ENCODE peak calls at places on chromosomes 2 and 18, in six cellular contexts. One of them, this sample, is unnamed.

GRCh38 chr2:96527052-96527964 is 9.2 kb upstream of the ARID5A start:
- DNase-seq in aorta: peak; percentile 87
- DNase-seq in non-pigmented ciliary epithelial cell: no peak
- DNase-seq in stimulated activated CD8-positive, alpha-beta memory T cell treated with anti-CD3 and anti-CD28 coated beads, Interleukin-4, amount 100 ng/mL, for 1 hour: no peak
- DNase-seq in neuronal stem cell: peak; percentile 23
- DNase-seq in CD8-positive, alpha-beta memory T cell: peak; percentile 47
- DNase-seq in this sample: peak; percentile 44

GRCh38 chr2:3127710-3128109 is 249.9 kb downstream of the EIPR1 start:
- DNase-seq in non-pigmented ciliary epithelial cell: no peak
- DNase-seq in stimulated activated CD8-positive, alpha-beta memory T cell treated with anti-CD3 and anti-CD28 coated beads, Interleukin-4, amount 100 ng/mL, for 1 hour: no peak
- DNase-seq in aorta: no peak
- DNase-seq in CD8-positive, alpha-beta memory T cell: no peak
- DNase-seq in neuronal stem cell: no peak
- DNase-seq in this sample: no peak

GRCh38 chr2:241195506-241196130 is 7.1 kb downstream of the ANO7 start:
- DNase-seq in non-pigmented ciliary epithelial cell: no peak
- DNase-seq in aorta: peak; percentile 65
- DNase-seq in stimulated activated CD8-positive, alpha-beta memory T cell treated with anti-CD3 and anti-CD28 coated beads, Interleukin-4, amount 100 ng/mL, for 1 hour: no peak
- DNase-seq in CD8-positive, alpha-beta memory T cell: no peak
- DNase-seq in neuronal stem cell: no peak
- DNase-seq in this sample: no peak

GRCh38 chr2:42328148-42328833 is 32.7 kb downstream of the COX7A2L start:
- DNase-seq in stimulated activated CD8-positive, alpha-beta memory T cell treated with anti-CD3 and anti-CD28 coated beads, Interleukin-4, amount 100 ng/mL, for 1 hour: no peak
- DNase-seq in CD8-positive, alpha-beta memory T cell: no peak
- DNase-seq in aorta: no peak
- DNase-seq in neuronal stem cell: no peak
- DNase-seq in non-pigmented ciliary epithelial cell: no peak
- DNase-seq in this sample: peak; percentile 24

GRCh38 chr2:230982528-230982927 is 13.4 kb upstream of the SPATA3 start:
- DNase-seq in CD8-positive, alpha-beta memory T cell: no peak
- DNase-seq in aorta: no peak
- DNase-seq in neuronal stem cell: no peak
- DNase-seq in stimulated activated CD8-positive, alpha-beta memory T cell treated with anti-CD3 and anti-CD28 coated beads, Interleukin-4, amount 100 ng/mL, for 1 hour: no peak
- DNase-seq in non-pigmented ciliary epithelial cell: no peak
- DNase-seq in this sample: no peak

GRCh38 chr2:150732064-150732463 is 244.6 kb upstream of the RND3 start:
- DNase-seq in aorta: no peak
- DNase-seq in stimulated activated CD8-positive, alpha-beta memory T cell treated with anti-CD3 and anti-CD28 coated beads, Interleukin-4, amount 100 ng/mL, for 1 hour: no peak
- DNase-seq in CD8-positive, alpha-beta memory T cell: no peak
- DNase-seq in non-pigmented ciliary epithelial cell: peak; percentile 60
- DNase-seq in neuronal stem cell: no peak
- DNase-seq in this sample: no peak

GRCh38 chr2:45925636-45926350 is 274.3 kb downstream of the PRKCE start:
- DNase-seq in CD8-positive, alpha-beta memory T cell: no peak
- DNase-seq in aorta: no peak
- DNase-seq in stimulated activated CD8-positive, alpha-beta memory T cell treated with anti-CD3 and anti-CD28 coated beads, Interleukin-4, amount 100 ng/mL, for 1 hour: no peak
- DNase-seq in neuronal stem cell: no peak
- DNase-seq in non-pigmented ciliary epithelial cell: no peak
- DNase-seq in this sample: no peak

GRCh38 chr2:37566517-37566961 is 104.9 kb downstream of the CDC42EP3 start:
- DNase-seq in stimulated activated CD8-positive, alpha-beta memory T cell treated with anti-CD3 and anti-CD28 coated beads, Interleukin-4, amount 100 ng/mL, for 1 hour: no peak
- DNase-seq in aorta: no peak
- DNase-seq in non-pigmented ciliary epithelial cell: no peak
- DNase-seq in CD8-positive, alpha-beta memory T cell: no peak
- DNase-seq in neuronal stem cell: no peak
- DNase-seq in this sample: no peak

GRCh38 chr18:6547476-6547875 is 132.8 kb upstream of the L3MBTL4 start:
- DNase-seq in stimulated activated CD8-positive, alpha-beta memory T cell treated with anti-CD3 and anti-CD28 coated beads, Interleukin-4, amount 100 ng/mL, for 1 hour: no peak
- DNase-seq in CD8-positive, alpha-beta memory T cell: no peak
- DNase-seq in aorta: no peak
- DNase-seq in non-pigmented ciliary epithelial cell: no peak
- DNase-seq in neuronal stem cell: no peak
- DNase-seq in this sample: no peak

GRCh38 chr18:38297910-38298309 is 732.3 kb upstream of the CELF4 start:
- DNase-seq in non-pigmented ciliary epithelial cell: no peak
- DNase-seq in stimulated activated CD8-positive, alpha-beta memory T cell treated with anti-CD3 and anti-CD28 coated beads, Interleukin-4, amount 100 ng/mL, for 1 hour: no peak
- DNase-seq in aorta: no peak
- DNase-seq in CD8-positive, alpha-beta memory T cell: no peak
- DNase-seq in neuronal stem cell: no peak
- DNase-seq in this sample: no peak

GRCh38 chr2:30306522-30306921 is 75.2 kb downstream of the LBH start:
- DNase-seq in CD8-positive, alpha-beta memory T cell: no peak
- DNase-seq in stimulated activated CD8-positive, alpha-beta memory T cell treated with anti-CD3 and anti-CD28 coated beads, Interleukin-4, amount 100 ng/mL, for 1 hour: no peak
- DNase-seq in neuronal stem cell: no peak
- DNase-seq in non-pigmented ciliary epithelial cell: no peak
- DNase-seq in aorta: no peak
- DNase-seq in this sample: no peak

GRCh38 chr2:136362676-136363390 is 244.9 kb upstream of the CXCR4 start:
- DNase-seq in neuronal stem cell: no peak
- DNase-seq in non-pigmented ciliary epithelial cell: no peak
- DNase-seq in aorta: no peak
- DNase-seq in CD8-positive, alpha-beta memory T cell: no peak
- DNase-seq in stimulated activated CD8-positive, alpha-beta memory T cell treated with anti-CD3 and anti-CD28 coated beads, Interleukin-4, amount 100 ng/mL, for 1 hour: no peak
- DNase-seq in this sample: no peak

GRCh38 chr2:43343573-43344304 is 117.3 kb upstream of the ZFP36L2 start:
- DNase-seq in neuronal stem cell: no peak
- DNase-seq in CD8-positive, alpha-beta memory T cell: no peak
- DNase-seq in stimulated activated CD8-positive, alpha-beta memory T cell treated with anti-CD3 and anti-CD28 coated beads, Interleukin-4, amount 100 ng/mL, for 1 hour: no peak
- DNase-seq in non-pigmented ciliary epithelial cell: peak; percentile 87
- DNase-seq in aorta: peak; percentile 86
- DNase-seq in this sample: no peak

GRCh38 chr2:8094571-8094970 is 587.3 kb upstream of the ID2 start:
- DNase-seq in non-pigmented ciliary epithelial cell: no peak
- DNase-seq in stimulated activated CD8-positive, alpha-beta memory T cell treated with anti-CD3 and anti-CD28 coated beads, Interleukin-4, amount 100 ng/mL, for 1 hour: no peak
- DNase-seq in aorta: no peak
- DNase-seq in CD8-positive, alpha-beta memory T cell: no peak
- DNase-seq in neuronal stem cell: no peak
- DNase-seq in this sample: no peak

GRCh38 chr18:48129621-48130082 is 199.2 kb upstream of the SMAD2 start:
- DNase-seq in aorta: no peak
- DNase-seq in non-pigmented ciliary epithelial cell: no peak
- DNase-seq in neuronal stem cell: no peak
- DNase-seq in stimulated activated CD8-positive, alpha-beta memory T cell treated with anti-CD3 and anti-CD28 coated beads, Interleukin-4, amount 100 ng/mL, for 1 hour: no peak
- DNase-seq in CD8-positive, alpha-beta memory T cell: no peak
- DNase-seq in this sample: no peak

GRCh38 chr18:58117685-58118403 is 73.8 kb downstream of the NEDD4L start:
- DNase-seq in non-pigmented ciliary epithelial cell: peak; percentile 55
- DNase-seq in stimulated activated CD8-positive, alpha-beta memory T cell treated with anti-CD3 and anti-CD28 coated beads, Interleukin-4, amount 100 ng/mL, for 1 hour: no peak
- DNase-seq in aorta: no peak
- DNase-seq in neuronal stem cell: no peak
- DNase-seq in CD8-positive, alpha-beta memory T cell: no peak
- DNase-seq in this sample: no peak

GRCh38 chr18:864872-865273 is 39.8 kb upstream of the ADCYAP1 start:
- DNase-seq in non-pigmented ciliary epithelial cell: peak; percentile 35
- DNase-seq in neuronal stem cell: peak; percentile 62
- DNase-seq in aorta: peak; percentile 87
- DNase-seq in CD8-positive, alpha-beta memory T cell: peak; percentile 39
- DNase-seq in stimulated activated CD8-positive, alpha-beta memory T cell treated with anti-CD3 and anti-CD28 coated beads, Interleukin-4, amount 100 ng/mL, for 1 hour: peak; percentile 2
- DNase-seq in this sample: peak; percentile 30

GRCh38 chr2:74877781-74878433 is 44.0 kb downstream of the HK2 start:
- DNase-seq in aorta: no peak
- DNase-seq in stimulated activated CD8-positive, alpha-beta memory T cell treated with anti-CD3 and anti-CD28 coated beads, Interleukin-4, amount 100 ng/mL, for 1 hour: no peak
- DNase-seq in CD8-positive, alpha-beta memory T cell: no peak
- DNase-seq in neuronal stem cell: no peak
- DNase-seq in non-pigmented ciliary epithelial cell: no peak
- DNase-seq in this sample: no peak

GRCh38 chr18:54358495-54358793 is 738 bp downstream of the C18orf54 start:
- DNase-seq in non-pigmented ciliary epithelial cell: no peak
- DNase-seq in aorta: no peak
- DNase-seq in neuronal stem cell: no peak
- DNase-seq in CD8-positive, alpha-beta memory T cell: no peak
- DNase-seq in stimulated activated CD8-positive, alpha-beta memory T cell treated with anti-CD3 and anti-CD28 coated beads, Interleukin-4, amount 100 ng/mL, for 1 hour: no peak
- DNase-seq in this sample: no peak

GRCh38 chr2:145652992-145653545 is 1133.2 kb upstream of the ZEB2 start:
- DNase-seq in neuronal stem cell: no peak
- DNase-seq in aorta: no peak
- DNase-seq in CD8-positive, alpha-beta memory T cell: no peak
- DNase-seq in stimulated activated CD8-positive, alpha-beta memory T cell treated with anti-CD3 and anti-CD28 coated beads, Interleukin-4, amount 100 ng/mL, for 1 hour: no peak
- DNase-seq in non-pigmented ciliary epithelial cell: peak; percentile 70
- DNase-seq in this sample: no peak

GRCh38 chr2:43226558-43226954 is at the start of gene ZFP36L2:
- DNase-seq in aorta: peak; percentile 98
- DNase-seq in neuronal stem cell: peak; percentile 89
- DNase-seq in stimulated activated CD8-positive, alpha-beta memory T cell treated with anti-CD3 and anti-CD28 coated beads, Interleukin-4, amount 100 ng/mL, for 1 hour: peak; percentile 91
- DNase-seq in non-pigmented ciliary epithelial cell: no peak
- DNase-seq in CD8-positive, alpha-beta memory T cell: peak; percentile 93
- DNase-seq in this sample: peak; percentile 97

GRCh38 chr2:16093639-16094447 is 153.5 kb downstream of the MYCN start:
- DNase-seq in non-pigmented ciliary epithelial cell: no peak
- DNase-seq in CD8-positive, alpha-beta memory T cell: no peak
- DNase-seq in stimulated activated CD8-positive, alpha-beta memory T cell treated with anti-CD3 and anti-CD28 coated beads, Interleukin-4, amount 100 ng/mL, for 1 hour: no peak
- DNase-seq in aorta: no peak
- DNase-seq in neuronal stem cell: no peak
- DNase-seq in this sample: no peak

GRCh38 chr2:240435955-240436625 is 627 bp downstream of the GPC1 start:
- DNase-seq in neuronal stem cell: no peak
- DNase-seq in aorta: peak; percentile 82
- DNase-seq in non-pigmented ciliary epithelial cell: no peak
- DNase-seq in stimulated activated CD8-positive, alpha-beta memory T cell treated with anti-CD3 and anti-CD28 coated beads, Interleukin-4, amount 100 ng/mL, for 1 hour: no peak
- DNase-seq in CD8-positive, alpha-beta memory T cell: no peak
- DNase-seq in this sample: no peak

GRCh38 chr2:145027073-145027459 is 507.1 kb upstream of the ZEB2 start:
- DNase-seq in neuronal stem cell: no peak
- DNase-seq in stimulated activated CD8-positive, alpha-beta memory T cell treated with anti-CD3 and anti-CD28 coated beads, Interleukin-4, amount 100 ng/mL, for 1 hour: no peak
- DNase-seq in aorta: no peak
- DNase-seq in CD8-positive, alpha-beta memory T cell: no peak
- DNase-seq in non-pigmented ciliary epithelial cell: no peak
- DNase-seq in this sample: no peak

GRCh38 chr2:3171564-3172264 is 205.9 kb downstream of the EIPR1 start:
- DNase-seq in aorta: no peak
- DNase-seq in neuronal stem cell: no peak
- DNase-seq in CD8-positive, alpha-beta memory T cell: no peak
- DNase-seq in stimulated activated CD8-positive, alpha-beta memory T cell treated with anti-CD3 and anti-CD28 coated beads, Interleukin-4, amount 100 ng/mL, for 1 hour: no peak
- DNase-seq in non-pigmented ciliary epithelial cell: no peak
- DNase-seq in this sample: no peak

GRCh38 chr2:179877601-179878364 is 16.4 kb upstream of the ZNF385B start:
- DNase-seq in neuronal stem cell: no peak
- DNase-seq in non-pigmented ciliary epithelial cell: no peak
- DNase-seq in aorta: no peak
- DNase-seq in CD8-positive, alpha-beta memory T cell: no peak
- DNase-seq in stimulated activated CD8-positive, alpha-beta memory T cell treated with anti-CD3 and anti-CD28 coated beads, Interleukin-4, amount 100 ng/mL, for 1 hour: no peak
- DNase-seq in this sample: no peak

GRCh38 chr18:62869327-62869726 is 154.0 kb downstream of the PHLPP1 start:
- DNase-seq in aorta: no peak
- DNase-seq in neuronal stem cell: no peak
- DNase-seq in non-pigmented ciliary epithelial cell: no peak
- DNase-seq in stimulated activated CD8-positive, alpha-beta memory T cell treated with anti-CD3 and anti-CD28 coated beads, Interleukin-4, amount 100 ng/mL, for 1 hour: no peak
- DNase-seq in CD8-positive, alpha-beta memory T cell: no peak
- DNase-seq in this sample: no peak

GRCh38 chr2:153873062-153874048 is 1.6 kb downstream of the GALNT13 start:
- DNase-seq in CD8-positive, alpha-beta memory T cell: no peak
- DNase-seq in non-pigmented ciliary epithelial cell: no peak
- DNase-seq in aorta: peak; percentile 57
- DNase-seq in stimulated activated CD8-positive, alpha-beta memory T cell treated with anti-CD3 and anti-CD28 coated beads, Interleukin-4, amount 100 ng/mL, for 1 hour: no peak
- DNase-seq in neuronal stem cell: no peak
- DNase-seq in this sample: no peak

GRCh38 chr2:71777946-71778345 is 324.6 kb downstream of the DYSF start:
- DNase-seq in CD8-positive, alpha-beta memory T cell: no peak
- DNase-seq in stimulated activated CD8-positive, alpha-beta memory T cell treated with anti-CD3 and anti-CD28 coated beads, Interleukin-4, amount 100 ng/mL, for 1 hour: no peak
- DNase-seq in non-pigmented ciliary epithelial cell: no peak
- DNase-seq in neuronal stem cell: no peak
- DNase-seq in aorta: no peak
- DNase-seq in this sample: no peak

GRCh38 chr2:177165103-177165583 is 47.5 kb upstream of the HNRNPA3 start:
- DNase-seq in stimulated activated CD8-positive, alpha-beta memory T cell treated with anti-CD3 and anti-CD28 coated beads, Interleukin-4, amount 100 ng/mL, for 1 hour: no peak
- DNase-seq in non-pigmented ciliary epithelial cell: no peak
- DNase-seq in aorta: no peak
- DNase-seq in neuronal stem cell: no peak
- DNase-seq in CD8-positive, alpha-beta memory T cell: no peak
- DNase-seq in this sample: no peak

GRCh38 chr2:163649080-163649479 is 86.7 kb downstream of the FIGN start:
- DNase-seq in neuronal stem cell: no peak
- DNase-seq in non-pigmented ciliary epithelial cell: no peak
- DNase-seq in stimulated activated CD8-positive, alpha-beta memory T cell treated with anti-CD3 and anti-CD28 coated beads, Interleukin-4, amount 100 ng/mL, for 1 hour: no peak
- DNase-seq in CD8-positive, alpha-beta memory T cell: no peak
- DNase-seq in aorta: no peak
- DNase-seq in this sample: no peak

GRCh38 chr2:54560146-54560881 is 104.2 kb downstream of the SPTBN1 start:
- DNase-seq in stimulated activated CD8-positive, alpha-beta memory T cell treated with anti-CD3 and anti-CD28 coated beads, Interleukin-4, amount 100 ng/mL, for 1 hour: no peak
- DNase-seq in non-pigmented ciliary epithelial cell: no peak
- DNase-seq in CD8-positive, alpha-beta memory T cell: no peak
- DNase-seq in aorta: peak; percentile 76
- DNase-seq in neuronal stem cell: no peak
- DNase-seq in this sample: peak; percentile 53

GRCh38 chr18:8943900-8944870 is 158.3 kb upstream of the NDUFV2 start:
- DNase-seq in non-pigmented ciliary epithelial cell: peak; percentile 40
- DNase-seq in aorta: no peak
- DNase-seq in CD8-positive, alpha-beta memory T cell: no peak
- DNase-seq in stimulated activated CD8-positive, alpha-beta memory T cell treated with anti-CD3 and anti-CD28 coated beads, Interleukin-4, amount 100 ng/mL, for 1 hour: no peak
- DNase-seq in neuronal stem cell: no peak
- DNase-seq in this sample: no peak

GRCh38 chr2:121103969-121104368 is 181.0 kb downstream of the TFCP2L1 start:
- DNase-seq in non-pigmented ciliary epithelial cell: no peak
- DNase-seq in neuronal stem cell: no peak
- DNase-seq in stimulated activated CD8-positive, alpha-beta memory T cell treated with anti-CD3 and anti-CD28 coated beads, Interleukin-4, amount 100 ng/mL, for 1 hour: no peak
- DNase-seq in aorta: peak; percentile 26
- DNase-seq in CD8-positive, alpha-beta memory T cell: no peak
- DNase-seq in this sample: no peak

GRCh38 chr18:11125372-11126315 is 23.7 kb downstream of the PIEZO2 start:
- DNase-seq in aorta: no peak
- DNase-seq in neuronal stem cell: no peak
- DNase-seq in stimulated activated CD8-positive, alpha-beta memory T cell treated with anti-CD3 and anti-CD28 coated beads, Interleukin-4, amount 100 ng/mL, for 1 hour: no peak
- DNase-seq in non-pigmented ciliary epithelial cell: no peak
- DNase-seq in CD8-positive, alpha-beta memory T cell: no peak
- DNase-seq in this sample: no peak